ENCODE peak calls at places on chromosomes 7 and 10, in eight cellular contexts. One of them, this sample, is unnamed.

GRCh38 chr7:19392246-19392645 is 247.0 kb upstream of the FERD3L start:
- DNase-seq in NCI-H2171 treated with DMSO at 0.1 percent for 48 hours: no peak
- DNase-seq in choroid plexus epithelial cell: peak
- DNase-seq in HepG2: no peak
- DNase-seq in Kasumi-1: no peak
- DNase-seq in Ammon's horn: no peak
- DNase-seq in SJCRH30: no peak
- DNase-seq in GM23338: no peak
- DNase-seq in this sample: no peak

GRCh38 chr7:76037310-76037709 is 10.5 kb downstream of the STYXL1 start:
- DNase-seq in GM23338: no peak
- DNase-seq in choroid plexus epithelial cell: peak
- DNase-seq in NCI-H2171 treated with DMSO at 0.1 percent for 48 hours: no peak
- DNase-seq in Kasumi-1: no peak
- DNase-seq in Ammon's horn: peak
- DNase-seq in HepG2: no peak
- DNase-seq in SJCRH30: no peak
- DNase-seq in this sample: no peak

GRCh38 chr7:28243861-28244260 is 63.3 kb upstream of the JAZF1 start:
- DNase-seq in Ammon's horn: no peak
- DNase-seq in HepG2: no peak
- DNase-seq in SJCRH30: no peak
- DNase-seq in GM23338: no peak
- DNase-seq in NCI-H2171 treated with DMSO at 0.1 percent for 48 hours: no peak
- DNase-seq in Kasumi-1: no peak
- DNase-seq in choroid plexus epithelial cell: no peak
- DNase-seq in this sample: no peak

GRCh38 chr10:61935085-61935484 is 33.6 kb downstream of the ARID5B start:
- DNase-seq in GM23338: no peak
- DNase-seq in Ammon's horn: no peak
- DNase-seq in HepG2: no peak
- DNase-seq in Kasumi-1: no peak
- DNase-seq in choroid plexus epithelial cell: no peak
- DNase-seq in SJCRH30: no peak
- DNase-seq in NCI-H2171 treated with DMSO at 0.1 percent for 48 hours: no peak
- DNase-seq in this sample: no peak

GRCh38 chr7:116501425-116502167 is 2.1 kb downstream of the CAV2 start:
- DNase-seq in SJCRH30: no peak
- DNase-seq in GM23338: no peak
- DNase-seq in HepG2: no peak
- DNase-seq in Kasumi-1: no peak
- DNase-seq in NCI-H2171 treated with DMSO at 0.1 percent for 48 hours: no peak
- DNase-seq in Ammon's horn: no peak
- DNase-seq in choroid plexus epithelial cell: peak
- DNase-seq in this sample: no peak

GRCh38 chr10:120181154-120181553 is 275.9 kb upstream of the PLPP4 start:
- DNase-seq in choroid plexus epithelial cell: no peak
- DNase-seq in SJCRH30: no peak
- DNase-seq in HepG2: no peak
- DNase-seq in Ammon's horn: no peak
- DNase-seq in GM23338: peak
- DNase-seq in NCI-H2171 treated with DMSO at 0.1 percent for 48 hours: no peak
- DNase-seq in Kasumi-1: no peak
- DNase-seq in this sample: no peak

GRCh38 chr7:115631782-115632181 is 398.8 kb downstream of the TFEC start:
- DNase-seq in Kasumi-1: no peak
- DNase-seq in choroid plexus epithelial cell: no peak
- DNase-seq in Ammon's horn: no peak
- DNase-seq in GM23338: peak
- DNase-seq in SJCRH30: no peak
- DNase-seq in HepG2: no peak
- DNase-seq in NCI-H2171 treated with DMSO at 0.1 percent for 48 hours: no peak
- DNase-seq in this sample: no peak

GRCh38 chr10:132576671-132577349 is 39.2 kb downstream of the INPP5A start:
- DNase-seq in Ammon's horn: no peak
- DNase-seq in SJCRH30: no peak
- DNase-seq in Kasumi-1: no peak
- DNase-seq in GM23338: no peak
- DNase-seq in choroid plexus epithelial cell: no peak
- DNase-seq in HepG2: no peak
- DNase-seq in NCI-H2171 treated with DMSO at 0.1 percent for 48 hours: no peak
- DNase-seq in this sample: no peak

GRCh38 chr10:102335184-102335583 is 60.3 kb upstream of the NFKB2 start:
- DNase-seq in choroid plexus epithelial cell: peak
- DNase-seq in GM23338: no peak
- DNase-seq in SJCRH30: no peak
- DNase-seq in Kasumi-1: no peak
- DNase-seq in Ammon's horn: no peak
- DNase-seq in HepG2: no peak
- DNase-seq in NCI-H2171 treated with DMSO at 0.1 percent for 48 hours: no peak
- DNase-seq in this sample: no peak

GRCh38 chr7:128948976-128949760 is 11.4 kb downstream of the IRF5 start:
- DNase-seq in Kasumi-1: peak
- DNase-seq in GM23338: no peak
- DNase-seq in SJCRH30: no peak
- DNase-seq in NCI-H2171 treated with DMSO at 0.1 percent for 48 hours: no peak
- DNase-seq in Ammon's horn: peak
- DNase-seq in choroid plexus epithelial cell: no peak
- DNase-seq in HepG2: no peak
- DNase-seq in this sample: no peak

GRCh38 chr7:85573346-85573745 is 386.5 kb upstream of the SEMA3D start:
- DNase-seq in HepG2: no peak
- DNase-seq in Kasumi-1: no peak
- DNase-seq in SJCRH30: no peak
- DNase-seq in Ammon's horn: no peak
- DNase-seq in GM23338: no peak
- DNase-seq in NCI-H2171 treated with DMSO at 0.1 percent for 48 hours: peak
- DNase-seq in choroid plexus epithelial cell: no peak
- DNase-seq in this sample: no peak

GRCh38 chr7:21106296-21106732 is 319.6 kb upstream of the SP8 start:
- DNase-seq in HepG2: no peak
- DNase-seq in SJCRH30: no peak
- DNase-seq in NCI-H2171 treated with DMSO at 0.1 percent for 48 hours: no peak
- DNase-seq in choroid plexus epithelial cell: no peak
- DNase-seq in Kasumi-1: no peak
- DNase-seq in Ammon's horn: no peak
- DNase-seq in GM23338: no peak
- DNase-seq in this sample: no peak

GRCh38 chr10:77513783-77514331 is 123.8 kb downstream of the KCNMA1 start:
- DNase-seq in SJCRH30: peak
- DNase-seq in GM23338: peak
- DNase-seq in Ammon's horn: peak
- DNase-seq in Kasumi-1: no peak
- DNase-seq in choroid plexus epithelial cell: peak
- DNase-seq in HepG2: no peak
- DNase-seq in NCI-H2171 treated with DMSO at 0.1 percent for 48 hours: peak
- DNase-seq in this sample: peak

GRCh38 chr7:92366730-92367129 is 80.6 kb upstream of the GATAD1 start:
- DNase-seq in HepG2: no peak
- DNase-seq in SJCRH30: no peak
- DNase-seq in Ammon's horn: no peak
- DNase-seq in GM23338: no peak
- DNase-seq in choroid plexus epithelial cell: peak
- DNase-seq in Kasumi-1: no peak
- DNase-seq in NCI-H2171 treated with DMSO at 0.1 percent for 48 hours: no peak
- DNase-seq in this sample: no peak

GRCh38 chr10:103915794-103916193 is 2.2 kb downstream of the STN1 start:
- DNase-seq in choroid plexus epithelial cell: peak
- DNase-seq in Ammon's horn: no peak
- DNase-seq in Kasumi-1: peak
- DNase-seq in SJCRH30: no peak
- DNase-seq in HepG2: no peak
- DNase-seq in NCI-H2171 treated with DMSO at 0.1 percent for 48 hours: no peak
- DNase-seq in GM23338: no peak
- DNase-seq in this sample: no peak

GRCh38 chr10:79084012-79084971 is 15.5 kb downstream of the ZMIZ1 start:
- DNase-seq in Ammon's horn: peak
- DNase-seq in GM23338: peak
- DNase-seq in HepG2: peak
- DNase-seq in NCI-H2171 treated with DMSO at 0.1 percent for 48 hours: no peak
- DNase-seq in choroid plexus epithelial cell: peak
- DNase-seq in SJCRH30: peak
- DNase-seq in Kasumi-1: peak
- DNase-seq in this sample: peak

GRCh38 chr10:89167915-89168314 is 39.2 kb downstream of the CH25H start:
- DNase-seq in Ammon's horn: no peak
- DNase-seq in Kasumi-1: no peak
- DNase-seq in NCI-H2171 treated with DMSO at 0.1 percent for 48 hours: no peak
- DNase-seq in HepG2: no peak
- DNase-seq in GM23338: no peak
- DNase-seq in SJCRH30: no peak
- DNase-seq in choroid plexus epithelial cell: no peak
- DNase-seq in this sample: no peak

GRCh38 chr7:377069-378040 is 87.4 kb downstream of the FOXL3 start:
- DNase-seq in NCI-H2171 treated with DMSO at 0.1 percent for 48 hours: no peak
- DNase-seq in choroid plexus epithelial cell: no peak
- DNase-seq in Ammon's horn: no peak
- DNase-seq in HepG2: no peak
- DNase-seq in Kasumi-1: no peak
- DNase-seq in GM23338: no peak
- DNase-seq in SJCRH30: no peak
- DNase-seq in this sample: no peak

GRCh38 chr10:24382979-24383663 is 174.2 kb downstream of the KIAA1217 start:
- DNase-seq in Ammon's horn: no peak
- DNase-seq in SJCRH30: peak
- DNase-seq in Kasumi-1: no peak
- DNase-seq in HepG2: peak
- DNase-seq in choroid plexus epithelial cell: no peak
- DNase-seq in GM23338: peak
- DNase-seq in NCI-H2171 treated with DMSO at 0.1 percent for 48 hours: no peak
- DNase-seq in this sample: no peak

GRCh38 chr10:125080296-125080695 is 80.1 kb downstream of the CTBP2 start:
- DNase-seq in Ammon's horn: no peak
- DNase-seq in Kasumi-1: no peak
- DNase-seq in NCI-H2171 treated with DMSO at 0.1 percent for 48 hours: no peak
- DNase-seq in GM23338: no peak
- DNase-seq in HepG2: no peak
- DNase-seq in choroid plexus epithelial cell: no peak
- DNase-seq in SJCRH30: no peak
- DNase-seq in this sample: no peak

GRCh38 chr7:131231381-131232220 is 96.1 kb upstream of the MKLN1 start:
- DNase-seq in SJCRH30: no peak
- DNase-seq in choroid plexus epithelial cell: peak
- DNase-seq in NCI-H2171 treated with DMSO at 0.1 percent for 48 hours: no peak
- DNase-seq in Ammon's horn: peak
- DNase-seq in HepG2: no peak
- DNase-seq in Kasumi-1: peak
- DNase-seq in GM23338: no peak
- DNase-seq in this sample: no peak

GRCh38 chr7:150952331-150953050 is 25.6 kb downstream of the KCNH2 start:
- DNase-seq in SJCRH30: no peak
- DNase-seq in GM23338: no peak
- DNase-seq in Ammon's horn: no peak
- DNase-seq in HepG2: no peak
- DNase-seq in choroid plexus epithelial cell: no peak
- DNase-seq in Kasumi-1: no peak
- DNase-seq in NCI-H2171 treated with DMSO at 0.1 percent for 48 hours: no peak
- DNase-seq in this sample: no peak

GRCh38 chr7:29989257-29989995 is at the start of gene SCRN1:
- DNase-seq in choroid plexus epithelial cell: peak
- DNase-seq in GM23338: peak
- DNase-seq in HepG2: peak
- DNase-seq in NCI-H2171 treated with DMSO at 0.1 percent for 48 hours: peak
- DNase-seq in SJCRH30: peak
- DNase-seq in Kasumi-1: no peak
- DNase-seq in Ammon's horn: peak
- DNase-seq in this sample: peak

GRCh38 chr7:73530800-73531199 is 8.7 kb upstream of the BAZ1B start:
- DNase-seq in SJCRH30: no peak
- DNase-seq in Ammon's horn: no peak
- DNase-seq in HepG2: no peak
- DNase-seq in Kasumi-1: no peak
- DNase-seq in NCI-H2171 treated with DMSO at 0.1 percent for 48 hours: no peak
- DNase-seq in choroid plexus epithelial cell: no peak
- DNase-seq in GM23338: no peak
- DNase-seq in this sample: no peak

GRCh38 chr7:54596747-54597146 is 54.6 kb downstream of the VSTM2A start:
- DNase-seq in Ammon's horn: no peak
- DNase-seq in Kasumi-1: no peak
- DNase-seq in SJCRH30: no peak
- DNase-seq in GM23338: no peak
- DNase-seq in NCI-H2171 treated with DMSO at 0.1 percent for 48 hours: no peak
- DNase-seq in HepG2: no peak
- DNase-seq in choroid plexus epithelial cell: no peak
- DNase-seq in this sample: no peak

GRCh38 chr10:21203473-21204107 is 306.5 kb upstream of the NEBL start:
- DNase-seq in choroid plexus epithelial cell: no peak
- DNase-seq in GM23338: no peak
- DNase-seq in Kasumi-1: no peak
- DNase-seq in HepG2: no peak
- DNase-seq in SJCRH30: no peak
- DNase-seq in NCI-H2171 treated with DMSO at 0.1 percent for 48 hours: no peak
- DNase-seq in Ammon's horn: no peak
- DNase-seq in this sample: no peak

GRCh38 chr7:158802535-158803199 is 26.6 kb downstream of the ESYT2 start:
- DNase-seq in NCI-H2171 treated with DMSO at 0.1 percent for 48 hours: no peak
- DNase-seq in SJCRH30: no peak
- DNase-seq in GM23338: no peak
- DNase-seq in HepG2: no peak
- DNase-seq in Kasumi-1: no peak
- DNase-seq in Ammon's horn: no peak
- DNase-seq in choroid plexus epithelial cell: peak
- DNase-seq in this sample: no peak

GRCh38 chr10:109451879-109452278 is 471.4 kb downstream of the XPNPEP1 start:
- DNase-seq in SJCRH30: no peak
- DNase-seq in HepG2: no peak
- DNase-seq in GM23338: no peak
- DNase-seq in NCI-H2171 treated with DMSO at 0.1 percent for 48 hours: no peak
- DNase-seq in choroid plexus epithelial cell: no peak
- DNase-seq in Ammon's horn: no peak
- DNase-seq in Kasumi-1: no peak
- DNase-seq in this sample: no peak

This sample was measured in putamen.